ENCODE peak calls at places on chromosome 18, in four cellular contexts. Z is stimulated activated CD8-positive, alpha-beta memory T cell treated with anti-CD3 and anti-CD28 coated beads, Interleukin-15, amount 100 ng/mL, for 1 hour; Y is thoracic aorta; K is HS-5. F is an unnamed sample.

GRCh38 chr18:2147424-2147823 is 423.9 kb downstream of the METTL4 start:
- DNase-seq in K (no peak), Y (no peak), Z (no peak), F (no peak)

GRCh38 chr18:42922363-42922762 is 193.1 kb downstream of the RIT2 start:
- DNase-seq in Z (no peak), K (peak; percentile 34), Y (no peak), F (no peak)

GRCh38 chr18:42268186-42268725 is 313.2 kb downstream of the PIK3C3 start:
- DNase-seq in K (no peak), Y (no peak), Z (no peak), F (no peak)

GRCh38 chr18:56235061-56235772 is 403.2 kb downstream of the TXNL1 start:
- DNase-seq in Y (no peak), K (no peak), Z (no peak), F (no peak)

GRCh38 chr18:59048378-59048777 is 91.3 kb upstream of the SEC11C start:
- DNase-seq in Y (no peak), K (no peak), Z (no peak), F (no peak)

GRCh38 chr18:46169464-46169941 is 65.3 kb downstream of the HAUS1 start:
- DNase-seq in K (peak; percentile 61), Z (no peak), Y (no peak), F (peak; percentile 68)

GRCh38 chr18:8367217-8367988 is 241.8 kb upstream of the RAB12 start:
- DNase-seq in Z (no peak), Y (no peak), K (no peak), F (no peak)

GRCh38 chr18:13635046-13635445 is 91.3 kb downstream of the FAM210A start:
- DNase-seq in Z (no peak), K (no peak), Y (no peak), F (no peak)

GRCh38 chr18:80254971-80255500 is 7.7 kb upstream of the PARD6G start:
- DNase-seq in Z (no peak), Y (no peak), K (no peak), F (no peak)

F was measured in HCEC 1CT.